ENCODE peak calls at places on chromosomes 2 and 18, in four cellular contexts. One of them, this sample, is unnamed.

GRCh38 chr2:238174701-238175100 is 15.9 kb downstream of the ERFE start:
- DNase-seq in hepatocyte: no peak
- DNase-seq in bronchial epithelial cell: peak
- DNase-seq in Peyer's patch: no peak
- DNase-seq in this sample: peak

GRCh38 chr18:11105463-11105862 is 43.9 kb downstream of the PIEZO2 start:
- DNase-seq in hepatocyte: no peak
- DNase-seq in bronchial epithelial cell: no peak
- DNase-seq in Peyer's patch: no peak
- DNase-seq in this sample: no peak

GRCh38 chr2:20796374-20796791 is 26.5 kb downstream of the LDAH start:
- DNase-seq in hepatocyte: peak
- DNase-seq in bronchial epithelial cell: peak
- DNase-seq in Peyer's patch: no peak
- DNase-seq in this sample: peak

GRCh38 chr18:33745396-33745795 is 167.4 kb downstream of the ASXL3 start:
- DNase-seq in hepatocyte: no peak
- DNase-seq in bronchial epithelial cell: no peak
- DNase-seq in Peyer's patch: peak
- DNase-seq in this sample: no peak

GRCh38 chr2:176490061-176490861 is 221.0 kb downstream of the MTX2 start:
- DNase-seq in hepatocyte: peak
- DNase-seq in bronchial epithelial cell: peak
- DNase-seq in Peyer's patch: no peak
- DNase-seq in this sample: peak

GRCh38 chr2:138827426-138828054 is 47.4 kb upstream of the NXPH2 start:
- DNase-seq in hepatocyte: peak
- DNase-seq in bronchial epithelial cell: peak
- DNase-seq in Peyer's patch: no peak
- DNase-seq in this sample: peak

GRCh38 chr2:19261061-19261460 is 97.4 kb downstream of the OSR1 start:
- DNase-seq in hepatocyte: no peak
- DNase-seq in bronchial epithelial cell: no peak
- DNase-seq in Peyer's patch: no peak
- DNase-seq in this sample: no peak

GRCh38 chr2:231425811-231426703 is 30.5 kb downstream of the B3GNT7 start:
- DNase-seq in hepatocyte: peak
- DNase-seq in bronchial epithelial cell: no peak
- DNase-seq in Peyer's patch: no peak
- DNase-seq in this sample: no peak

GRCh38 chr2:62287895-62288589 is 92.1 kb downstream of the B3GNT2 start:
- DNase-seq in hepatocyte: peak
- DNase-seq in bronchial epithelial cell: peak
- DNase-seq in Peyer's patch: peak
- DNase-seq in this sample: peak

GRCh38 chr2:85999131-85999831 is 106.4 kb downstream of the POLR1A start:
- DNase-seq in hepatocyte: peak
- DNase-seq in bronchial epithelial cell: peak
- DNase-seq in Peyer's patch: peak
- DNase-seq in this sample: peak

GRCh38 chr2:237859533-237860272 is at the start of gene RAMP1:
- DNase-seq in hepatocyte: peak
- DNase-seq in bronchial epithelial cell: peak
- DNase-seq in Peyer's patch: no peak
- DNase-seq in this sample: peak

GRCh38 chr2:199589303-199589702 is 131.6 kb upstream of the SATB2 start:
- DNase-seq in hepatocyte: no peak
- DNase-seq in bronchial epithelial cell: no peak
- DNase-seq in Peyer's patch: no peak
- DNase-seq in this sample: no peak

GRCh38 chr2:24147364-24147763 is 24.1 kb downstream of the FAM228B start:
- DNase-seq in hepatocyte: no peak
- DNase-seq in bronchial epithelial cell: no peak
- DNase-seq in Peyer's patch: no peak
- DNase-seq in this sample: no peak

GRCh38 chr2:108288534-108289106 is at the start of gene SULT1C2:
- DNase-seq in hepatocyte: peak
- DNase-seq in bronchial epithelial cell: no peak
- DNase-seq in Peyer's patch: no peak
- DNase-seq in this sample: no peak

GRCh38 chr2:138503087-138503442 is 1.5 kb downstream of the SPOPL start:
- DNase-seq in hepatocyte: no peak
- DNase-seq in bronchial epithelial cell: peak
- DNase-seq in Peyer's patch: no peak
- DNase-seq in this sample: peak

GRCh38 chr2:100391735-100392515 is 25.5 kb downstream of the CHST10 start:
- DNase-seq in hepatocyte: no peak
- DNase-seq in bronchial epithelial cell: no peak
- DNase-seq in Peyer's patch: no peak
- DNase-seq in this sample: no peak

GRCh38 chr2:204072443-204073324 is 136.1 kb downstream of the ICOS start:
- DNase-seq in hepatocyte: peak
- DNase-seq in bronchial epithelial cell: no peak
- DNase-seq in Peyer's patch: peak
- DNase-seq in this sample: peak

GRCh38 chr2:84878459-84878858 is 2.4 kb downstream of the TRABD2A start:
- DNase-seq in hepatocyte: no peak
- DNase-seq in bronchial epithelial cell: no peak
- DNase-seq in Peyer's patch: no peak
- DNase-seq in this sample: no peak

GRCh38 chr2:196459539-196459938 is 180.0 kb upstream of the CCDC150 start:
- DNase-seq in hepatocyte: no peak
- DNase-seq in bronchial epithelial cell: no peak
- DNase-seq in Peyer's patch: no peak
- DNase-seq in this sample: no peak

GRCh38 chr2:12684471-12684936 is 32.2 kb upstream of the TRIB2 start:
- DNase-seq in hepatocyte: no peak
- DNase-seq in bronchial epithelial cell: peak
- DNase-seq in Peyer's patch: no peak
- DNase-seq in this sample: peak

DNA sequence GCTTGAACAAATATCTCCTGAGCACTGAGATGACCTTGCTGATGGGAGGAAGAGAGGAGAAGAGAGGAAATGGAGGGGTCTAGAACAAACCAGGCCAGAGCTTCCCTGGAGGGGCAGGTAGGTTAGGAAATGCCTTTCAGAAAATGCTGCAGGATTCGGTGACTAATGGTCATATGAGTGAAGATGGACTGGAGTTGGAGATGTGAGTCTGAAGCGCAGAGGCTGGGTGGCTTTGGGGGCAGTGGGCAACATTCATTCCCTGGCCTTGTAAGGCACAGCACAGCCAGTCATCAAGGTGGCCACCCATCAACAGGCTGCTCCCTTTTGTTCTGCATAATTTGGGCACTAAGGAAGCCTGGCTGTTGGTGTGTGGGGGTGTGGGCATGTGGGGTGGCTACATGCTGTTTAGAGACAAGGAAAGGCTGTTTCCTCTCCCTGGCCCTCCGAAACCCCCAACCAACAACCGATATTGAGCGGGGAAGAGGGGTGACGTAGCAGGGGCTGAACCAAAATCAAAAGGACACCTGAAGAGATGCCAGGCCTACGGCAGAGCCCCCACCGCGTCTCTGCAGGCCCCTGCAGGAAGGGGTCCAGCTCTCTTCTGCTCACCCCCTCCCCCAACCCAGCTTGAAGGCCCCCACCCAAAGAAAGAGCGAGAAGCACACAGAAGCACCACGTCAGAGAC is 1.5 kb downstream of the SLC30A3 start:
- DNase-seq in hepatocyte: no peak
- DNase-seq in bronchial epithelial cell: no peak
- DNase-seq in Peyer's patch: no peak
- DNase-seq in this sample: no peak
- H3K4me3 ChIP-seq in hepatocyte: no peak
- H3K4me3 ChIP-seq in bronchial epithelial cell: no peak
- H3K4me3 ChIP-seq in Peyer's patch: no peak
- H3K4me3 ChIP-seq in this sample: no peak

GRCh38 chr2:9640403-9641104 is 9.8 kb upstream of the YWHAQ start:
- DNase-seq in hepatocyte: no peak
- DNase-seq in bronchial epithelial cell: no peak
- DNase-seq in Peyer's patch: no peak
- DNase-seq in this sample: no peak

GRCh38 chr2:9639000-9639602 is 8.3 kb upstream of the YWHAQ start:
- DNase-seq in hepatocyte: no peak
- DNase-seq in bronchial epithelial cell: no peak
- DNase-seq in Peyer's patch: no peak
- DNase-seq in this sample: no peak

GRCh38 chr2:9644021-9644420 is 13.2 kb upstream of the YWHAQ start:
- DNase-seq in hepatocyte: no peak
- DNase-seq in bronchial epithelial cell: no peak
- DNase-seq in Peyer's patch: no peak
- DNase-seq in this sample: no peak

GRCh38 chr2:9639740-9640337 is 9.0 kb upstream of the YWHAQ start:
- DNase-seq in hepatocyte: no peak
- DNase-seq in bronchial epithelial cell: no peak
- DNase-seq in Peyer's patch: no peak
- DNase-seq in this sample: no peak

GRCh38 chr2:9641641-9642040 is 10.8 kb upstream of the YWHAQ start:
- DNase-seq in hepatocyte: no peak
- DNase-seq in bronchial epithelial cell: no peak
- DNase-seq in Peyer's patch: no peak
- DNase-seq in this sample: no peak
- H3K4me3 ChIP-seq in hepatocyte: no peak
- H3K4me3 ChIP-seq in bronchial epithelial cell: no peak
- H3K4me3 ChIP-seq in Peyer's patch: no peak
- H3K4me3 ChIP-seq in this sample: no peak

DNA sequence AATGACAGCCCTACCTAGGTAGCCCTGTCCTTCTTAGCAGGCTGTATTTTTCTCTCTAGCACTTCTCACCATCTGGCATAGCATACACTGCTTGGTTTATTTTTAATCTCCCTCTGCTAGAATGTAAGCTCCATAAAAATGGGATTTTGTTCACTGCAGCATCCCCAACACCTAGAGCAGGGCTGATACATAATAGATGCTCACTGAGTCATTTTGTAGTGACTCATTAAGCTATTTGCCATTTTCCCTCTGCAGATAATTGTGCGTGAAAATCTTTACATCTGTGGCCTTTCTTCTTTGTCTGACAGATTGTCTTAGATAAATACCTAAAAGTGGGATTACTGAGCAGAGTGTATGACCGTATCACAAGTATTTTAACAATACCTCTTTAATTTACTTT is 82.5 kb downstream of the CERS6 start:
- DNase-seq in hepatocyte: no peak
- DNase-seq in bronchial epithelial cell: peak
- DNase-seq in Peyer's patch: no peak
- DNase-seq in this sample: peak
- H3K4me3 ChIP-seq in hepatocyte: no peak
- H3K4me3 ChIP-seq in bronchial epithelial cell: no peak
- H3K4me3 ChIP-seq in Peyer's patch: no peak
- H3K4me3 ChIP-seq in this sample: no peak

DNA sequence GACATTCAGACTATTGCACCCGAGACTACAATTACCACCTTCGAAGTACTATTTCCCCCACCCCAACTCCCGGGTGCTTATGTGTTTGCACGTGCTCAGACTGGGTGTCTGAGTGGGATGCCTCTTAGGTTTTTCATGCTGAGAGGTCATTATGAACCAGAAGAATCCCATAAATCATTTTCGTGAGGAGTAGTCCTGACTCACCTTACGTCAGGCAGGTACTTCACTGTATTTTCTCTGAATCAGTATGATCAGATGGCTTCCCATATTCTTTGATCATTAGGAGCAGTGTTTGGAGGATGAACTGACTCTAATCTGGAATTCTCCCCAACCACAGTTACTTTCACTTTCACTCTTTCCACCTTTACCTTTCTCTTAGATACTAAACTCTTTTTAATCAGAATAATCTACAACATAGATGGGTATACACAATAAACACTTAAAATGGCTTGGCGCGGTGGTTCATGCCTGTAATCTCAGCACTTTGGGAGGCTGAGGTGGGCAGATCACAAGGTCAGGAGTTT is 38.4 kb upstream of the STAT4 start:
- DNase-seq in hepatocyte: no peak
- DNase-seq in bronchial epithelial cell: no peak
- DNase-seq in Peyer's patch: no peak
- DNase-seq in this sample: no peak
- H3K4me3 ChIP-seq in hepatocyte: no peak
- H3K4me3 ChIP-seq in bronchial epithelial cell: no peak
- H3K4me3 ChIP-seq in Peyer's patch: no peak
- H3K4me3 ChIP-seq in this sample: no peak

DNA sequence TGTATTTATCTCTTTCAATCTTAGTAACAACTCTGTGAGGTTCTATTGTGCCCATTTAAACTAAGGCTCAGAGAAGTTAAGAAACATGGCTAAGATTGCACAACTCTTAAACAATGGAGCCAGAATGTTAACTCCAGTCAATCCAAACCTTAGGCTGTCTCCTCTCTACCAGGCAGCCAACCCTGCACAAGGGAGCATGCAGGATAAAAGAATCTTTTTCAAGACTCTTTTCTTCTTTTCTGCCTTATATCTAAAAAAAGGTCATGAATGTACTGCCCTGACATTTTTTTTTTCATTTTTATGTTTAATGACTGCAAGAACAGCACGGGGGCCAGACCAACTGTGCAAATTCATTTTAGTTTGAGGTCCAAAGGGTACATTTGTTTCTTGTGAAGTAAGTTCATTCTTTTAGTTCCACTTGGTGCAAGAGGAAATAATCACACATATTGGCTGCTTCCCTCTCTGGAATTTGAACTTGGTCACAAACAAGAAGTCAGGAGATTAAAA is 96.1 kb upstream of the RIOK3 start:
- DNase-seq in hepatocyte: no peak
- DNase-seq in bronchial epithelial cell: peak
- DNase-seq in Peyer's patch: no peak
- DNase-seq in this sample: peak
- H3K4me3 ChIP-seq in hepatocyte: no peak
- H3K4me3 ChIP-seq in bronchial epithelial cell: no peak
- H3K4me3 ChIP-seq in Peyer's patch: no peak
- H3K4me3 ChIP-seq in this sample: no peak

This sample was measured in epithelial cell of esophagus.